ENCODE peak calls at places on chromosomes 5 and 9, in eight cellular contexts. U, X, Y, E, N, V, A and D are unnamed samples.

GRCh38 chr9:126704157-126704941 is 90.6 kb downstream of the LMX1B start:
- DNase-seq in U (no peak), X (no peak), Y (no peak), E (peak), N (peak), V (peak), A (no peak), D (peak)

GRCh38 chr9:97889941-97890557 is 32.3 kb downstream of the TRMO start:
- DNase-seq in U (peak), X (peak), Y (peak), E (peak), N (peak), V (peak), A (peak), D (peak)

GRCh38 chr5:112691758-112692157 is 45.9 kb upstream of the APC start:
- DNase-seq in U (peak), X (peak), Y (peak), E (peak), N (no peak), V (no peak), A (peak), D (peak)

GRCh38 chr9:90847971-90848370 is 46.4 kb downstream of the SYK start:
- DNase-seq in U (no peak), X (no peak), Y (no peak), E (no peak), N (peak), V (no peak), A (no peak), D (no peak)

GRCh38 chr9:34114436-34114835 is 12.1 kb downstream of the DCAF12 start:
- DNase-seq in U (no peak), X (no peak), Y (no peak), E (no peak), N (no peak), V (no peak), A (no peak), D (no peak)

GRCh38 chr5:23260621-23261020 is 246.8 kb upstream of the PRDM9 start:
- DNase-seq in U (no peak), X (no peak), Y (no peak), E (no peak), N (no peak), V (no peak), A (no peak), D (no peak)

GRCh38 chr5:36944607-36945225 is 68.1 kb downstream of the NIPBL start:
- DNase-seq in U (no peak), X (peak), Y (peak), E (no peak), N (no peak), V (no peak), A (no peak), D (no peak)

GRCh38 chr5:51731641-51732040 is 348.4 kb downstream of the ISL1 start:
- DNase-seq in U (no peak), X (no peak), Y (no peak), E (no peak), N (no peak), V (no peak), A (no peak), D (no peak)

GRCh38 chr9:87179556-87180340 is 232.4 kb upstream of the GAS1 start:
- DNase-seq in U (no peak), X (no peak), Y (no peak), E (no peak), N (no peak), V (no peak), A (no peak), D (no peak)

DNA sequence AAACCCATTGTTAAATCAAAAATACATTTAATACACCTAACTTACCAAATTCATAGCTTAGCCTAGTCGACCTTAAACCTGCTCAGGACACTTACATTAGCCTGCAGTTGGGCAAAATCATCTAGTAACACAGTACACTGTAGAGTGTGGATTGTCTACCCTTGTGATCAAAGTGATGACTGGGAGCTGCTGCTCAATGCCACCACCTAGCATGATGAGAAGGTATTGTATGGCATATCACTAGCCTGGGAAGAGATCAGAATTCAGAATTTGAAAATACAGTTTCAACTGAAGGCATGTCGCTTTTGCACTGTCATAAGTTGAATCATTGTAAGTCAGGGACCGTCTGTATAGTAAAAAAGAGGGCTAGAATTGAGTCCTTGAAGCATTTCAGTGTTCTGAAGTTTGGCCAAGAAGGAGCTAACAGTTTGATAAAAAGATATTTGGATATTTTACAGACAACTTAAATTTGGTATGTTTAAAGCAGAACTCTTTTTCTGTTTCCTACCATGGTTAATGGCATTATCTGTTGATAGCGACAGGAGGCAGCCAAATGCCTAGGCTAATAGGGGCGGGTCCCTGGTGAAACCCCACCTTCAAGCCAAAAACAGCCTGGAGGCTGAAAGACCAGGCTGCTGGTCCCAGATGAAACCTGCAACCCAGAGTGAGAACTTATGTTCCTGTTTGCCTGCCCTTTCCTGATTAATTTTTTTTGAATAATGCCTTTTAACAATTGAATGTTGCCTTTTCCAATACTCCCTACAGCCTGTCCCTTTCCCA is 23.0 kb downstream of the SMIM15 start:
- DNase-seq in U (peak), X (peak), Y (no peak), E (no peak), N (no peak), V (no peak), A (no peak), D (peak)
- TF ChIP-seq CTCF in U (no peak), X (peak), Y (peak), E (no peak), N (peak), V (no peak), A (no peak), D (no peak)

DNA sequence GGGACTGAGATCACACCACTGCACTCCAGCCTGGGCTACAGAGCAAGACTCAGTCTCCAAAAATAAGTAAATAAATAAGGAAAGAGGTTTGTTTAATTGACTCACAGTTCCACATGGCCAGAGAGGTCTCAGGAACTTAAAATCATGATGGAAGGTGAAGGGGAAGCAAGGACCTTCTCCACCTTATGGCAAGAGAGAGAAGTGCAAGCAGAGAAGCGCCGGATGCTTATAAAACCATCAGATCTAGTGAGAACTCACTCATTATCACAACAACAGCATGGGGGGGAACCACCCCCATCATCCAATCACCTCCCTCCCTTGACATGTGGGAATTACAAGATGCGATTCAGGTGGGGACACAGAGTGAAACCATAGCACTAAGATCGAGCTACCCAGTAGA is 22.8 kb upstream of the RGMB start:
- DNase-seq in U (no peak), X (peak), Y (peak), E (peak), N (no peak), V (no peak), A (no peak), D (peak)
- TF ChIP-seq CTCF in U (no peak), X (peak), Y (peak), E (peak), N (peak), V (no peak), A (peak), D (peak)

DNA sequence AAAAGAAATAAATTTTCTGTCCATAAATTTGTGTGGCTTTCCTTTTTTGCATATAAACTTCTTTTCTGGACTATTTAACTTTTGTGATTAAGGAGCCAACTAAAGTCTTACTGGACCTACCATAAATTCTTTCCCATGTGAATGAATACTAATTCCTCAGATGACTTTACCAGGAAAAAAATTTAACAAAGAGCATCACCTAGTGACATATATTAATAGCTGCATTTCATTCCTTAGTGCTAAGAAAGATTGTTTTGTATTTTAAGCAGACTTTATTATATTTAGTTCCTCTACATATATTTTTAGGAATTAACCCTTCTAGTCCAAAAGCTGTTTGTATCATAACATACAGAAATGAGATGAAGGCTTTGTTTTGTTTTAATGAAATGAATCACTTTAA is 64.4 kb downstream of the C9orf85 start:
- DNase-seq in U (no peak), X (no peak), Y (peak), E (no peak), N (no peak), V (no peak), A (no peak), D (no peak)
- TF ChIP-seq CTCF in U (no peak), X (no peak), Y (peak), E (no peak), N (peak), V (no peak), A (no peak), D (no peak)

GRCh38 chr5:11496127-11496719 is 408.0 kb downstream of the CTNND2 start:
- DNase-seq in U (no peak), X (no peak), Y (no peak), E (no peak), N (no peak), V (no peak), A (no peak), D (no peak)

GRCh38 chr5:11497651-11498050 is 406.6 kb downstream of the CTNND2 start:
- DNase-seq in U (no peak), X (no peak), Y (no peak), E (no peak), N (no peak), V (no peak), A (no peak), D (no peak)

GRCh38 chr5:11491658-11492057 is 412.6 kb downstream of the CTNND2 start:
- DNase-seq in U (no peak), X (no peak), Y (no peak), E (no peak), N (no peak), V (no peak), A (no peak), D (no peak)

DNA sequence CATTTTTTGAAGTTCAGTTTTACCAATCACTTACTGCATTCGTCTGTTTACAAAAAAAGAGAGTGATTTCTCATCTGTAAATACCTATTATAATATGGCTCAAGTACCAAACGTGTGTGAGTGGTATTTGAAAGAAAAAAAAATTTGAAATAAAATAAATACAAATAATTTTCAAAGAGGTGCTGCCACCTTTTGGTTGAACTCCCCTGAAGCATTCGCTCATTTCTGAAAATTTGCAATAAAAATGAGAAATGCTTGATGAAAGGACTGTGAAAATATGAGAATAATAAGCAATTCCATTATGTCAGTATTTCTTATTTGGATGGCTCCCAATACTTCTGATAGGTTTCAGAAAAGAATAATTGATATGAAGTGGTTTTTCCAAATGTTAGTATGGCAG is 409.9 kb downstream of the CTNND2 start:
- DNase-seq in U (no peak), X (no peak), Y (no peak), E (no peak), N (no peak), V (no peak), A (no peak), D (no peak)
- TF ChIP-seq CTCF in U (no peak), X (peak), Y (peak), E (no peak), N (peak), V (no peak), A (peak), D (no peak)

DNA sequence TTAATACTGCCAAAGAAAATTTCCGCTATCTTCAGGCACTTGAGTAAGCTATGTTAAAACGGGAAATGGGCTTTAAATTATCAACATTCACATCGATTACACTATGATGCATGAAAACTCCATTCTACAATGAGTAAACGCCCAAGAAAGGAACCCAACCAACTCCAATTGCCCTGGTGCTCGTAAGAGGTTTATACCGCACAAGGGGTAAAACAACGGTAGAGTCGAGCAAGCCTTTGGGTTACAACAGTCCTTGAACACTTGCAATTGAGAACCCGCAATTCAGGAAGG is 988 bp downstream of the AGTPBP1 start:
- DNase-seq in U (no peak), X (no peak), Y (no peak), E (no peak), N (no peak), V (no peak), A (no peak), D (no peak)
- TF ChIP-seq CTCF in U (no peak), X (no peak), Y (no peak), E (no peak), N (no peak), V (no peak), A (no peak), D (no peak)